ENCODE peak calls at places on chromosomes 16 and 17, in seven cellular contexts. N is right cardiac atrium, U is HEK293T, Q is left lobe of liver, R is IMR-90, K is caudate nucleus, H is hippocampal formation. T is an unnamed sample.

GRCh38 chr17:35460354-35460851 is 11.8 kb upstream of the SLFN13 start:
- DNase-seq in R (no peak), K (no peak), U (peak), H (no peak), Q (peak), N (peak), T (no peak)

GRCh38 chr17:9054146-9054545 is 32.8 kb downstream of the NTN1 start:
- DNase-seq in Q (peak), K (no peak), H (no peak), N (no peak), R (no peak), U (no peak), T (no peak)

GRCh38 chr17:68401288-68401687 is 56.0 kb downstream of the WIPI1 start:
- DNase-seq in H (no peak), K (no peak), N (no peak), R (no peak), Q (no peak), U (no peak), T (no peak)

GRCh38 chr16:63135069-63135468 is 1098.8 kb upstream of the CDH8 start:
- DNase-seq in Q (no peak), U (no peak), N (no peak), H (no peak), R (no peak), K (no peak), T (no peak)

GRCh38 chr17:199195-199604 is 17.8 kb upstream of the DOC2B start:
- DNase-seq in N (peak), Q (no peak), U (no peak), K (no peak), R (peak), H (no peak), T (peak)

GRCh38 chr16:64782484-64782883 is 339.4 kb downstream of the CDH11 start:
- DNase-seq in K (no peak), Q (no peak), H (no peak), R (peak), N (no peak), U (no peak), T (no peak)

GRCh38 chr17:57434361-57434760 is 178.0 kb downstream of the MSI2 start:
- DNase-seq in R (no peak), U (no peak), N (no peak), Q (no peak), K (no peak), H (no peak), T (no peak)

GRCh38 chr17:41967141-41967920 is 736 bp downstream of the CNP start:
- DNase-seq in R (no peak), N (peak), K (peak), U (peak), H (peak), Q (peak), T (peak)

GRCh38 chr16:83470406-83470805 is 337.4 kb upstream of the HSBP1 start:
- DNase-seq in K (no peak), Q (no peak), N (no peak), H (no peak), U (no peak), R (peak), T (no peak)

GRCh38 chr16:58499615-58500328 is at the start of gene NDRG4:
- DNase-seq in K (peak), H (peak), R (peak), Q (no peak), U (peak), N (peak), T (peak)

GRCh38 chr16:53098526-53099317 is 43.9 kb downstream of the CHD9 start:
- DNase-seq in N (peak), R (peak), H (peak), K (peak), U (no peak), Q (peak), T (peak)

GRCh38 chr17:50361561-50362480 is 11.2 kb downstream of the MRPL27 start:
- DNase-seq in K (peak), U (peak), H (peak), R (peak), Q (no peak), N (no peak), T (no peak)

GRCh38 chr16:12601290-12601900 is 202.3 kb downstream of the CPPED1 start:
- DNase-seq in Q (no peak), K (no peak), R (no peak), H (no peak), N (no peak), U (no peak), T (no peak)

GRCh38 chr16:16857603-16858283 is 478.8 kb downstream of the NPIPA7 start:
- DNase-seq in Q (no peak), H (peak), K (no peak), R (no peak), N (no peak), U (no peak), T (no peak)

T was measured in C1 segment of cervical spinal cord.